ENCODE peak calls at places on chromosomes 3 and 15, in seven cellular contexts. One of them, this sample, is unnamed.

GRCh38 chr3:151011427-151011826 is 38.9 kb upstream of the CLRN1 start:
- DNase-seq in A549: no peak
- DNase-seq in hepatocyte: no peak
- DNase-seq in transverse colon: no peak
- DNase-seq in CD8-positive, alpha-beta T cell: no peak
- DNase-seq in endodermal cell: no peak
- DNase-seq in uterus: no peak
- DNase-seq in this sample: no peak

GRCh38 chr3:128421966-128422365 is 44.7 kb downstream of the DNAJB8 start:
- DNase-seq in A549: no peak
- DNase-seq in hepatocyte: no peak
- DNase-seq in transverse colon: no peak
- DNase-seq in CD8-positive, alpha-beta T cell: no peak
- DNase-seq in endodermal cell: no peak
- DNase-seq in uterus: no peak
- DNase-seq in this sample: no peak

GRCh38 chr15:67116742-67117141 is 51.3 kb downstream of the SMAD3 start:
- DNase-seq in A549: peak
- DNase-seq in hepatocyte: peak
- DNase-seq in transverse colon: no peak
- DNase-seq in CD8-positive, alpha-beta T cell: no peak
- DNase-seq in endodermal cell: no peak
- DNase-seq in uterus: no peak
- DNase-seq in this sample: no peak

GRCh38 chr3:109553573-109554371 is 216.4 kb upstream of the DPPA4 start:
- DNase-seq in A549: no peak
- DNase-seq in hepatocyte: no peak
- DNase-seq in transverse colon: no peak
- DNase-seq in CD8-positive, alpha-beta T cell: no peak
- DNase-seq in endodermal cell: no peak
- DNase-seq in uterus: no peak
- DNase-seq in this sample: no peak

GRCh38 chr15:39502616-39503195 is 78.2 kb upstream of the THBS1 start:
- DNase-seq in A549: no peak
- DNase-seq in hepatocyte: no peak
- DNase-seq in transverse colon: no peak
- DNase-seq in CD8-positive, alpha-beta T cell: no peak
- DNase-seq in endodermal cell: no peak
- DNase-seq in uterus: no peak
- DNase-seq in this sample: no peak

GRCh38 chr15:32993285-32993684 is 201.2 kb downstream of the FMN1 start:
- DNase-seq in A549: peak
- DNase-seq in hepatocyte: peak
- DNase-seq in transverse colon: no peak
- DNase-seq in CD8-positive, alpha-beta T cell: no peak
- DNase-seq in endodermal cell: no peak
- DNase-seq in uterus: no peak
- DNase-seq in this sample: no peak

GRCh38 chr3:59654120-59654952 is 604.5 kb upstream of the CFAP20DC start:
- DNase-seq in A549: no peak
- DNase-seq in hepatocyte: peak
- DNase-seq in transverse colon: no peak
- DNase-seq in CD8-positive, alpha-beta T cell: no peak
- DNase-seq in endodermal cell: no peak
- DNase-seq in uterus: no peak
- DNase-seq in this sample: peak

GRCh38 chr3:167739190-167739589 is 3.7 kb downstream of the SERPINI1 start:
- DNase-seq in A549: no peak
- DNase-seq in hepatocyte: no peak
- DNase-seq in transverse colon: no peak
- DNase-seq in CD8-positive, alpha-beta T cell: no peak
- DNase-seq in endodermal cell: no peak
- DNase-seq in uterus: no peak
- DNase-seq in this sample: no peak

GRCh38 chr3:93969443-93969842 is 4.3 kb downstream of the PROS1 start:
- DNase-seq in A549: peak
- DNase-seq in hepatocyte: no peak
- DNase-seq in transverse colon: no peak
- DNase-seq in CD8-positive, alpha-beta T cell: no peak
- DNase-seq in endodermal cell: no peak
- DNase-seq in uterus: no peak
- DNase-seq in this sample: no peak

GRCh38 chr3:149539491-149539890 is 65.0 kb downstream of the TM4SF4 start:
- DNase-seq in A549: no peak
- DNase-seq in hepatocyte: no peak
- DNase-seq in transverse colon: no peak
- DNase-seq in CD8-positive, alpha-beta T cell: no peak
- DNase-seq in endodermal cell: no peak
- DNase-seq in uterus: no peak
- DNase-seq in this sample: no peak

GRCh38 chr3:141399979-141400971 is 32.0 kb downstream of the ZBTB38 start:
- DNase-seq in A549: peak
- DNase-seq in hepatocyte: peak
- DNase-seq in transverse colon: peak
- DNase-seq in CD8-positive, alpha-beta T cell: no peak
- DNase-seq in endodermal cell: no peak
- DNase-seq in uterus: no peak
- DNase-seq in this sample: no peak

GRCh38 chr3:157388051-157388450 is 48.6 kb upstream of the PTX3 start:
- DNase-seq in A549: no peak
- DNase-seq in hepatocyte: no peak
- DNase-seq in transverse colon: no peak
- DNase-seq in CD8-positive, alpha-beta T cell: no peak
- DNase-seq in endodermal cell: no peak
- DNase-seq in uterus: no peak
- DNase-seq in this sample: no peak

GRCh38 chr3:36677331-36678007 is 86.9 kb downstream of the DCLK3 start:
- DNase-seq in A549: peak
- DNase-seq in hepatocyte: no peak
- DNase-seq in transverse colon: no peak
- DNase-seq in CD8-positive, alpha-beta T cell: no peak
- DNase-seq in endodermal cell: no peak
- DNase-seq in uterus: no peak
- DNase-seq in this sample: no peak
- TF ChIP-seq CTCF in A549: no peak
- TF ChIP-seq CTCF in hepatocyte: no peak
- TF ChIP-seq CTCF in transverse colon: no peak
- TF ChIP-seq CTCF in CD8-positive, alpha-beta T cell: no peak
- TF ChIP-seq CTCF in endodermal cell: peak
- TF ChIP-seq CTCF in uterus: no peak
- TF ChIP-seq CTCF in this sample: no peak

GRCh38 chr3:114057011-114057347 is 442 bp downstream of the QTRT2 start:
- DNase-seq in A549: no peak
- DNase-seq in hepatocyte: no peak
- DNase-seq in transverse colon: no peak
- DNase-seq in CD8-positive, alpha-beta T cell: no peak
- DNase-seq in endodermal cell: no peak
- DNase-seq in uterus: no peak
- DNase-seq in this sample: no peak

GRCh38 chr3:114056130-114057010 is at the start of the genes CCDC191 and QTRT2:
- DNase-seq in A549: peak
- DNase-seq in hepatocyte: peak
- DNase-seq in transverse colon: peak
- DNase-seq in CD8-positive, alpha-beta T cell: peak
- DNase-seq in endodermal cell: peak
- DNase-seq in uterus: peak
- DNase-seq in this sample: peak

GRCh38 chr3:114060906-114061655 is 4.5 kb downstream of the QTRT2 start:
- DNase-seq in A549: no peak
- DNase-seq in hepatocyte: no peak
- DNase-seq in transverse colon: no peak
- DNase-seq in CD8-positive, alpha-beta T cell: no peak
- DNase-seq in endodermal cell: no peak
- DNase-seq in uterus: no peak
- DNase-seq in this sample: no peak

DNA sequence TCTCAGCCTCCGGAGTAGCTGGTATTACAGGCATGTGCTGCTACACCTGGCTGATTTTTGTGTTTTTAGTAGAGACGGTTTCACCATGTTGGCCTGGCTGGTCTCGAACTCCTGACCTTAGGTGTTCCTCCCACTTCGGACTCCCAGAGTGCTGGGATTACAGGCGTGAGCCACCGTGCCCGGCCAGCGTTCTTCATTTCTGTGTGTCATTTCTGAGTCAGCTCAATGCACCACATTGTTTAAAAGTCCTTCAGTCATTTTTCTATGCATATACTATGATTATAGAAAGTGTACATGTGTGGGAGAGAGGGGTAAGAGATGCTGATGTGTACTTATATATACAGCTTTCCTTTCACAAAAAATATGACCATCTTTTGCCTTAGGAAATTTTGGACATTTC is 2.1 kb downstream of the QTRT2 start:
- DNase-seq in A549: no peak
- DNase-seq in hepatocyte: no peak
- DNase-seq in transverse colon: no peak
- DNase-seq in CD8-positive, alpha-beta T cell: no peak
- DNase-seq in endodermal cell: no peak
- DNase-seq in uterus: no peak
- DNase-seq in this sample: no peak
- H3K4me3 ChIP-seq in A549: no peak
- H3K4me3 ChIP-seq in hepatocyte: no peak
- H3K4me3 ChIP-seq in transverse colon: no peak
- H3K4me3 ChIP-seq in CD8-positive, alpha-beta T cell: no peak
- H3K4me3 ChIP-seq in endodermal cell: no peak
- H3K4me3 ChIP-seq in uterus: no peak
- H3K4me3 ChIP-seq in this sample: no peak

DNA sequence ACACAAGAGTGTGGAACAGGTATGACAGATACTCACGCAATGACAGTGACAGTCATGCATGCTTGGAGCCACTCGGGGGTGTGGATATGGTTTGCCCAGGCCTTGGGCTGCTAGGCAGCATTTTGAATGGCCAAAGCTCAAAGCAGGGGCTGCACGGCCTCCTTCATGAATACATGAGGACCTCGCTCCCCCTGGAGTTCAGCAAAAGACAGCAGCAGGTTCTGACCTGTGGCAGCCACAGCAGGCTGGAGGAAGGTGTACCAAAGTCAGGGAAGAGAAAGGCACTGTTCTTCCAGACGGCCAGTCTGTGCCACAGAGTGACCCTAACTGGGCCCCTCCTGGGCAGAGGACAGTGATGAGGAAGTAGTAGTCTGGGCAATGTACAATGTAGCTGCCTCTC is 88.2 kb upstream of the C2CD4B start:
- DNase-seq in A549: peak
- DNase-seq in hepatocyte: no peak
- DNase-seq in transverse colon: no peak
- DNase-seq in CD8-positive, alpha-beta T cell: no peak
- DNase-seq in endodermal cell: peak
- DNase-seq in uterus: no peak
- DNase-seq in this sample: no peak
- TF ChIP-seq CTCF in A549: no peak
- TF ChIP-seq CTCF in hepatocyte: no peak
- TF ChIP-seq CTCF in transverse colon: no peak
- TF ChIP-seq CTCF in CD8-positive, alpha-beta T cell: no peak
- TF ChIP-seq CTCF in endodermal cell: peak
- TF ChIP-seq CTCF in uterus: no peak
- TF ChIP-seq CTCF in this sample: no peak

DNA sequence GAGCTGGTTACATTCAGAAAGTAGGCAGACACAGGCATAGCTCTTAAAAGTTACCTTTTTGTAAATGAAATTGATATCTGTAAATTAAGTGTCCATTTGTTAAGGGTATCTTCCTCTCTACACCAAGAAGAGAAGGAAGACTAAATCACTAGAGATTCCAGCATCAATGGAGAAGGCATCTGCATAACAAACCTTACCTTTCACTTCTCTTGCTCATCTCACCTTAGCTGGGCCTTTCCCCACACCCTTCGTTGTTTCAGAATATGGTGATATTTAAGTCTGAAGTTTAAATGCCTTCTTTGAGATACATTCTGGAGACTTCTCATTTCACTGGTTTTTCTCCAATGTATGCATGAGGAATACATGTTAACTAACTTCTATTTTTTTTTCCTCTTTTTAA is 54.5 kb upstream of the TGFBR2 start:
- DNase-seq in A549: no peak
- DNase-seq in hepatocyte: no peak
- DNase-seq in transverse colon: no peak
- DNase-seq in CD8-positive, alpha-beta T cell: no peak
- DNase-seq in endodermal cell: no peak
- DNase-seq in uterus: no peak
- DNase-seq in this sample: no peak
- H3K4me3 ChIP-seq in A549: no peak
- H3K4me3 ChIP-seq in hepatocyte: no peak
- H3K4me3 ChIP-seq in transverse colon: no peak
- H3K4me3 ChIP-seq in CD8-positive, alpha-beta T cell: no peak
- H3K4me3 ChIP-seq in endodermal cell: no peak
- H3K4me3 ChIP-seq in uterus: no peak
- H3K4me3 ChIP-seq in this sample: no peak